ENCODE peak calls at places on chromosome 9, in eight cellular contexts. L, K, F, Y, C, I, E and H are unnamed samples.

GRCh38 chr9:88013607-88014006 is 39.3 kb upstream of the CDK20 start:
- DNase-seq in L (no peak), K (no peak), F (no peak), Y (no peak), C (no peak), I (no peak), E (no peak), H (no peak)

GRCh38 chr9:126536131-126536530 is 77.6 kb upstream of the LMX1B start:
- DNase-seq in L (no peak), K (no peak), F (no peak), Y (no peak), C (no peak), I (no peak), E (no peak), H (no peak)

GRCh38 chr9:106861585-106862114 is 1.3 kb upstream of the ZNF462 start:
- DNase-seq in L (no peak), K (no peak), F (no peak), Y (no peak), C (no peak), I (no peak), E (no peak), H (no peak)

GRCh38 chr9:124259273-124260078 is 1.7 kb downstream of the NEK6 start:
- DNase-seq in L (no peak), K (peak; percentile 77), F (peak; percentile 91), Y (peak; percentile 68), C (peak; percentile 78), I (peak; percentile 83), E (peak; percentile 84), H (peak; percentile 54)

GRCh38 chr9:136531904-136532798 is 13.7 kb downstream of the NOTCH1 start:
- DNase-seq in L (no peak), K (no peak), F (no peak), Y (no peak), C (no peak), I (no peak), E (no peak), H (no peak)

GRCh38 chr9:98022447-98022846 is 34.1 kb upstream of the NANS start:
- DNase-seq in L (no peak), K (no peak), F (peak; percentile 52), Y (no peak), C (peak; percentile 30), I (no peak), E (no peak), H (no peak)

GRCh38 chr9:129640871-129641750 is 840 bp downstream of the ASB6 start:
- DNase-seq in L (no peak), K (no peak), F (no peak), Y (no peak), C (no peak), I (no peak), E (no peak), H (no peak)

GRCh38 chr9:135818718-135819475 is 88.4 kb downstream of the CAMSAP1 start:
- DNase-seq in L (no peak), K (no peak), F (no peak), Y (no peak), C (no peak), I (no peak), E (no peak), H (no peak)

GRCh38 chr9:127545196-127546124 is 66.6 kb upstream of the STXBP1 start:
- DNase-seq in L (no peak), K (peak; percentile 94), F (peak; percentile 60), Y (no peak), C (peak; percentile 61), I (no peak), E (peak; percentile 72), H (no peak)

GRCh38 chr9:94584555-94584954 is 9.1 kb downstream of the FBP2 start:
- DNase-seq in L (no peak), K (no peak), F (no peak), Y (no peak), C (no peak), I (no peak), E (no peak), H (no peak)